ENCODE peak calls at places on chromosome 14, in five cellular contexts. One of them, this sample, is unnamed.

GRCh38 chr14:29925736-29926135 is 1.9 kb downstream of the PRKD1 start:
- DNase-seq in hepatocyte: no peak
- DNase-seq in K562: no peak
- DNase-seq in CD4-positive, alpha-beta T cell: no peak
- DNase-seq in HCT116: no peak
- DNase-seq in this sample: no peak

GRCh38 chr14:39431416-39432178 is 636 bp downstream of the FBXO33 start:
- DNase-seq in hepatocyte: peak; percentile 70
- DNase-seq in K562: peak; percentile 74
- DNase-seq in CD4-positive, alpha-beta T cell: peak; percentile 39
- DNase-seq in HCT116: peak; percentile 4
- DNase-seq in this sample: peak; percentile 73

GRCh38 chr14:104975481-104976197 is 2.5 kb downstream of the AHNAK2 start:
- DNase-seq in hepatocyte: peak; percentile 15
- DNase-seq in K562: no peak
- DNase-seq in CD4-positive, alpha-beta T cell: no peak
- DNase-seq in HCT116: no peak
- DNase-seq in this sample: no peak

GRCh38 chr14:44494125-44494524 is 13.0 kb downstream of the FSCB start:
- DNase-seq in hepatocyte: no peak
- DNase-seq in K562: no peak
- DNase-seq in CD4-positive, alpha-beta T cell: no peak
- DNase-seq in HCT116: no peak
- DNase-seq in this sample: no peak

GRCh38 chr14:20934148-20934762 is 21.0 kb upstream of the RNASE2 start:
- DNase-seq in hepatocyte: peak; percentile 36
- DNase-seq in K562: peak; percentile 72
- DNase-seq in CD4-positive, alpha-beta T cell: no peak
- DNase-seq in HCT116: peak; percentile 62
- DNase-seq in this sample: no peak

GRCh38 chr14:65019944-65020566 is 33.4 kb downstream of the FNTB start:
- DNase-seq in hepatocyte: peak; percentile 79
- DNase-seq in K562: peak; percentile 27
- DNase-seq in CD4-positive, alpha-beta T cell: no peak
- DNase-seq in HCT116: peak; percentile 53
- DNase-seq in this sample: peak; percentile 70

GRCh38 chr14:101810897-101811620 is 49.5 kb downstream of the PPP2R5C start:
- DNase-seq in hepatocyte: no peak
- DNase-seq in K562: no peak
- DNase-seq in CD4-positive, alpha-beta T cell: no peak
- DNase-seq in HCT116: no peak
- DNase-seq in this sample: no peak

GRCh38 chr14:92493492-92493891 is 20.1 kb upstream of the RIN3 start:
- DNase-seq in hepatocyte: no peak
- DNase-seq in K562: no peak
- DNase-seq in CD4-positive, alpha-beta T cell: no peak
- DNase-seq in HCT116: no peak
- DNase-seq in this sample: no peak

GRCh38 chr14:60355768-60356167 is 106.7 kb downstream of the PPM1A start:
- DNase-seq in hepatocyte: no peak
- DNase-seq in K562: no peak
- DNase-seq in CD4-positive, alpha-beta T cell: no peak
- DNase-seq in HCT116: no peak
- DNase-seq in this sample: no peak

GRCh38 chr14:34536951-34537676 is 2.4 kb downstream of the EAPP start:
- DNase-seq in hepatocyte: no peak
- DNase-seq in K562: no peak
- DNase-seq in CD4-positive, alpha-beta T cell: no peak
- DNase-seq in HCT116: no peak
- DNase-seq in this sample: no peak

GRCh38 chr14:103243764-103244737 is 90.0 kb upstream of the EIF5 start:
- DNase-seq in hepatocyte: peak; percentile 65
- DNase-seq in K562: no peak
- DNase-seq in CD4-positive, alpha-beta T cell: no peak
- DNase-seq in HCT116: no peak
- DNase-seq in this sample: no peak

GRCh38 chr14:73740921-73741326 is 26.7 kb upstream of the PNMA1 start:
- DNase-seq in hepatocyte: peak; percentile 71
- DNase-seq in K562: peak; percentile 45
- DNase-seq in CD4-positive, alpha-beta T cell: no peak
- DNase-seq in HCT116: peak; percentile 61
- DNase-seq in this sample: no peak

GRCh38 chr14:90853116-90853515 is 36.9 kb upstream of the TTC7B start:
- DNase-seq in hepatocyte: no peak
- DNase-seq in K562: no peak
- DNase-seq in CD4-positive, alpha-beta T cell: no peak
- DNase-seq in HCT116: no peak
- DNase-seq in this sample: no peak

GRCh38 chr14:30998100-30998706 is 27.2 kb upstream of the AP4S1 start:
- DNase-seq in hepatocyte: no peak
- DNase-seq in K562: no peak
- DNase-seq in CD4-positive, alpha-beta T cell: no peak
- DNase-seq in HCT116: no peak
- DNase-seq in this sample: no peak

GRCh38 chr14:55436530-55436929 is 3.9 kb downstream of the TBPL2 start:
- DNase-seq in hepatocyte: no peak
- DNase-seq in K562: no peak
- DNase-seq in CD4-positive, alpha-beta T cell: no peak
- DNase-seq in HCT116: no peak
- DNase-seq in this sample: no peak

GRCh38 chr14:23550827-23551265 is 719 bp downstream of the ZFHX2 start:
- DNase-seq in hepatocyte: no peak
- DNase-seq in K562: peak; percentile 72
- DNase-seq in CD4-positive, alpha-beta T cell: no peak
- DNase-seq in HCT116: no peak
- DNase-seq in this sample: no peak

GRCh38 chr14:104637546-104638003 is 33.0 kb upstream of the TMEM179 start:
- DNase-seq in hepatocyte: no peak
- DNase-seq in K562: no peak
- DNase-seq in CD4-positive, alpha-beta T cell: no peak
- DNase-seq in HCT116: no peak
- DNase-seq in this sample: no peak

GRCh38 chr14:23950411-23951135 is 3.0 kb upstream of the DHRS4 start:
- DNase-seq in hepatocyte: no peak
- DNase-seq in K562: no peak
- DNase-seq in CD4-positive, alpha-beta T cell: no peak
- DNase-seq in HCT116: no peak
- DNase-seq in this sample: no peak

GRCh38 chr14:67411820-67412421 is at the start of gene PLEK2:
- DNase-seq in hepatocyte: peak; percentile 38
- DNase-seq in K562: no peak
- DNase-seq in CD4-positive, alpha-beta T cell: peak; percentile 54
- DNase-seq in HCT116: peak; percentile 81
- DNase-seq in this sample: peak; percentile 4

GRCh38 chr14:82999802-83000201 is 1466.1 kb upstream of the SEL1L start:
- DNase-seq in hepatocyte: no peak
- DNase-seq in K562: no peak
- DNase-seq in CD4-positive, alpha-beta T cell: no peak
- DNase-seq in HCT116: no peak
- DNase-seq in this sample: no peak

GRCh38 chr14:73829526-73830431 is 21.9 kb upstream of the PTGR2 start:
- DNase-seq in hepatocyte: peak; percentile 56
- DNase-seq in K562: peak; percentile 32
- DNase-seq in CD4-positive, alpha-beta T cell: no peak
- DNase-seq in HCT116: no peak
- DNase-seq in this sample: no peak

GRCh38 chr14:104197449-104198247 is 59.3 kb downstream of the KIF26A start:
- DNase-seq in hepatocyte: no peak
- DNase-seq in K562: no peak
- DNase-seq in CD4-positive, alpha-beta T cell: no peak
- DNase-seq in HCT116: no peak
- DNase-seq in this sample: no peak

GRCh38 chr14:104422301-104423223 is 157.0 kb upstream of the C14orf180 start:
- DNase-seq in hepatocyte: no peak
- DNase-seq in K562: no peak
- DNase-seq in CD4-positive, alpha-beta T cell: no peak
- DNase-seq in HCT116: no peak
- DNase-seq in this sample: no peak

GRCh38 chr14:101917413-101918124 is 46.8 kb upstream of the DYNC1H1 start:
- DNase-seq in hepatocyte: no peak
- DNase-seq in K562: no peak
- DNase-seq in CD4-positive, alpha-beta T cell: no peak
- DNase-seq in HCT116: no peak
- DNase-seq in this sample: no peak

GRCh38 chr14:53967606-53968005 is 11.0 kb upstream of the BMP4 start:
- DNase-seq in hepatocyte: no peak
- DNase-seq in K562: no peak
- DNase-seq in CD4-positive, alpha-beta T cell: no peak
- DNase-seq in HCT116: no peak
- DNase-seq in this sample: no peak

GRCh38 chr14:36344211-36344610 is 23.8 kb upstream of the MBIP start:
- DNase-seq in hepatocyte: no peak
- DNase-seq in K562: no peak
- DNase-seq in CD4-positive, alpha-beta T cell: no peak
- DNase-seq in HCT116: no peak
- DNase-seq in this sample: no peak

GRCh38 chr14:93430889-93431670 is at the start of gene UNC79:
- DNase-seq in hepatocyte: peak; percentile 76
- DNase-seq in K562: no peak
- DNase-seq in CD4-positive, alpha-beta T cell: no peak
- DNase-seq in HCT116: no peak
- DNase-seq in this sample: peak; percentile 59

GRCh38 chr14:59360923-59361794 is 104.0 kb downstream of the GPR135 start:
- DNase-seq in hepatocyte: peak; percentile 80
- DNase-seq in K562: peak; percentile 30
- DNase-seq in CD4-positive, alpha-beta T cell: no peak
- DNase-seq in HCT116: peak; percentile 86
- DNase-seq in this sample: no peak

GRCh38 chr14:104343690-104344640 is 205.6 kb downstream of the KIF26A start:
- DNase-seq in hepatocyte: no peak
- DNase-seq in K562: no peak
- DNase-seq in CD4-positive, alpha-beta T cell: no peak
- DNase-seq in HCT116: no peak
- DNase-seq in this sample: no peak

GRCh38 chr14:55518391-55518790 is 61.6 kb upstream of the KTN1 start:
- DNase-seq in hepatocyte: no peak
- DNase-seq in K562: no peak
- DNase-seq in CD4-positive, alpha-beta T cell: no peak
- DNase-seq in HCT116: no peak
- DNase-seq in this sample: no peak

GRCh38 chr14:24483604-24484252 is 24.3 kb downstream of the CMA1 start:
- DNase-seq in hepatocyte: no peak
- DNase-seq in K562: no peak
- DNase-seq in CD4-positive, alpha-beta T cell: no peak
- DNase-seq in HCT116: no peak
- DNase-seq in this sample: no peak

GRCh38 chr14:71855399-71856036 is 76.7 kb upstream of the RGS6 start:
- DNase-seq in hepatocyte: peak; percentile 73
- DNase-seq in K562: peak; percentile 50
- DNase-seq in CD4-positive, alpha-beta T cell: peak; percentile 29
- DNase-seq in HCT116: peak; percentile 46
- DNase-seq in this sample: peak; percentile 15
- H3K27ac ChIP-seq in hepatocyte: no peak overlapping the region
- H3K27ac ChIP-seq in K562: no peak overlapping the region
- H3K27ac ChIP-seq in CD4-positive, alpha-beta T cell: no peak overlapping the region
- H3K27ac ChIP-seq in HCT116: no peak overlapping the region
- H3K27ac ChIP-seq in this sample: no peak overlapping the region

GRCh38 chr14:100059433-100059781 is 5.8 kb upstream of the EVL start:
- DNase-seq in hepatocyte: peak; percentile 46
- DNase-seq in K562: no peak
- DNase-seq in CD4-positive, alpha-beta T cell: no peak
- DNase-seq in HCT116: no peak
- DNase-seq in this sample: no peak
- H3K27ac ChIP-seq in hepatocyte: peak overlapping the region; percentile 41
- H3K27ac ChIP-seq in K562: no peak overlapping the region
- H3K27ac ChIP-seq in CD4-positive, alpha-beta T cell: peak overlapping the region; percentile 18
- H3K27ac ChIP-seq in HCT116: no peak overlapping the region
- H3K27ac ChIP-seq in this sample: no peak overlapping the region

GRCh38 chr14:51000566-51000965 is 56.3 kb upstream of the PYGL start:
- DNase-seq in hepatocyte: no peak
- DNase-seq in K562: no peak
- DNase-seq in CD4-positive, alpha-beta T cell: no peak
- DNase-seq in HCT116: no peak
- DNase-seq in this sample: no peak

GRCh38 chr14:50999726-51000125 is 55.4 kb upstream of the PYGL start:
- DNase-seq in hepatocyte: no peak
- DNase-seq in K562: no peak
- DNase-seq in CD4-positive, alpha-beta T cell: no peak
- DNase-seq in HCT116: no peak
- DNase-seq in this sample: no peak

GRCh38 chr14:51002406-51002984 is 58.2 kb upstream of the PYGL start:
- DNase-seq in hepatocyte: no peak
- DNase-seq in K562: no peak
- DNase-seq in CD4-positive, alpha-beta T cell: no peak
- DNase-seq in HCT116: no peak
- DNase-seq in this sample: no peak

GRCh38 chr14:50998612-50999011 is 54.3 kb upstream of the PYGL start:
- DNase-seq in hepatocyte: no peak
- DNase-seq in K562: no peak
- DNase-seq in CD4-positive, alpha-beta T cell: no peak
- DNase-seq in HCT116: no peak
- DNase-seq in this sample: no peak

GRCh38 chr14:50997712-50998111 is 53.4 kb upstream of the PYGL start:
- DNase-seq in hepatocyte: no peak
- DNase-seq in K562: no peak
- DNase-seq in CD4-positive, alpha-beta T cell: no peak
- DNase-seq in HCT116: no peak
- DNase-seq in this sample: no peak
- H3K27ac ChIP-seq in hepatocyte: no peak overlapping the region
- H3K27ac ChIP-seq in K562: no peak overlapping the region
- H3K27ac ChIP-seq in CD4-positive, alpha-beta T cell: no peak overlapping the region
- H3K27ac ChIP-seq in HCT116: no peak overlapping the region
- H3K27ac ChIP-seq in this sample: no peak overlapping the region

GRCh38 chr14:51566831-51567582 is 84.7 kb upstream of the FRMD6 start:
- DNase-seq in hepatocyte: no peak
- DNase-seq in K562: no peak
- DNase-seq in CD4-positive, alpha-beta T cell: no peak
- DNase-seq in HCT116: no peak
- DNase-seq in this sample: no peak
- H3K27ac ChIP-seq in hepatocyte: no peak overlapping the region
- H3K27ac ChIP-seq in K562: no peak overlapping the region
- H3K27ac ChIP-seq in CD4-positive, alpha-beta T cell: no peak overlapping the region
- H3K27ac ChIP-seq in HCT116: no peak overlapping the region
- H3K27ac ChIP-seq in this sample: no peak overlapping the region

GRCh38 chr14:94601961-94602391 is 10.2 kb upstream of the SERPINA3 start:
- DNase-seq in hepatocyte: peak; percentile 72
- DNase-seq in K562: no peak
- DNase-seq in CD4-positive, alpha-beta T cell: no peak
- DNase-seq in HCT116: peak; percentile 27
- DNase-seq in this sample: no peak
- H3K27ac ChIP-seq in hepatocyte: peak overlapping the region; percentile 98
- H3K27ac ChIP-seq in K562: no peak overlapping the region
- H3K27ac ChIP-seq in CD4-positive, alpha-beta T cell: no peak overlapping the region
- H3K27ac ChIP-seq in HCT116: peak overlapping the region; percentile 11
- H3K27ac ChIP-seq in this sample: peak overlapping the region; percentile 75

This sample was measured in caudate nucleus.